ENCODE peak calls at places on chromosomes 12 and 14, in eight cellular contexts. S is WERI-Rb-1; I is endodermal cell; C is mucosa of descending colon; M is CD8-positive, alpha-beta T cell; V is tibial artery; O is gastrocnemius medialis; P is aorta. T is an unnamed sample.

GRCh38 chr12:115572440-115572839 is 705.1 kb downstream of the MED13L start:
- DNase-seq in M (no peak), S (no peak), V (no peak), I (no peak), C (no peak), O (no peak), P (no peak), T (no peak)

GRCh38 chr14:101733211-101733610 is 28.3 kb upstream of the PPP2R5C start:
- DNase-seq in M (no peak), I (no peak), C (no peak), V (no peak), P (no peak), S (no peak), O (no peak), T (peak; percentile 1)

GRCh38 chr12:10849425-10849878 is at the start of gene PRR4:
- DNase-seq in M (no peak), O (no peak), P (no peak), C (no peak), S (no peak), I (no peak), V (no peak), T (no peak)

GRCh38 chr14:91324606-91324950 is 80.1 kb upstream of the GPR68 start:
- DNase-seq in V (no peak), S (no peak), I (no peak), C (no peak), O (no peak), M (no peak), P (no peak), T (no peak)

GRCh38 chr12:15629108-15629507 is 160.1 kb downstream of the EPS8 start:
- DNase-seq in C (no peak), I (peak; percentile 57), P (peak; percentile 61), S (no peak), M (no peak), O (peak; percentile 67), V (peak; percentile 84), T (no peak)

GRCh38 chr12:44851586-44851985 is 24.5 kb downstream of the NELL2 start:
- DNase-seq in M (no peak), S (no peak), O (no peak), I (no peak), P (no peak), C (no peak), V (no peak), T (no peak)

GRCh38 chr14:65243766-65244442 is 141.6 kb upstream of the MAX start:
- DNase-seq in V (no peak), C (no peak), O (no peak), M (no peak), I (no peak), S (no peak), P (no peak), T (no peak)

GRCh38 chr14:58107947-58108552 is 44.0 kb downstream of the ARMH4 start:
- DNase-seq in I (peak; percentile 59), C (no peak), P (no peak), V (no peak), O (peak; percentile 16), S (peak; percentile 25), M (no peak), T (peak; percentile 46)

GRCh38 chr12:110281549-110282342 is 699 bp downstream of the ATP2A2 start:
- DNase-seq in M (peak; percentile 8), I (peak; percentile 85), P (peak; percentile 72), V (peak; percentile 40), O (peak; percentile 38), S (peak; percentile 40), C (peak; percentile 73), T (peak; percentile 94)

GRCh38 chr12:46571593-46571992 is 199.0 kb upstream of the SLC38A2 start:
- DNase-seq in O (no peak), C (no peak), P (no peak), S (no peak), M (no peak), I (no peak), V (no peak), T (no peak)

GRCh38 chr12:88325076-88325827 is 183.1 kb downstream of the TMTC3 start:
- DNase-seq in O (no peak), P (no peak), M (no peak), C (no peak), V (no peak), I (no peak), S (no peak), T (no peak)

GRCh38 chr14:62084020-62084419 is 321.8 kb downstream of the SNAPC1 start:
- DNase-seq in M (no peak), I (no peak), S (no peak), C (no peak), P (no peak), O (no peak), V (no peak), T (no peak)

GRCh38 chr12:124484526-124484953 is 82.9 kb downstream of the NCOR2 start:
- DNase-seq in P (no peak), V (no peak), O (no peak), I (no peak), S (no peak), M (no peak), C (no peak), T (no peak)

GRCh38 chr14:52052991-52053390 is 15.9 kb downstream of the NID2 start:
- DNase-seq in V (no peak), S (no peak), P (no peak), C (no peak), O (peak; percentile 39), I (no peak), M (no peak), T (no peak)

GRCh38 chr12:91123236-91123635 is 11.9 kb upstream of the LUM start:
- DNase-seq in I (no peak), P (no peak), V (no peak), O (no peak), C (no peak), M (no peak), S (no peak), T (no peak)

GRCh38 chr14:89364316-89364715 is 52.7 kb downstream of the FOXN3 start:
- DNase-seq in I (no peak), O (no peak), C (no peak), S (no peak), P (no peak), V (no peak), M (no peak), T (no peak)

GRCh38 chr12:94244165-94245133 is 96.1 kb downstream of the PLXNC1 start:
- DNase-seq in O (peak; percentile 16), I (no peak), S (no peak), C (peak; percentile 54), V (no peak), P (peak; percentile 67), M (peak; percentile 5), T (no peak)

GRCh38 chr12:44968960-44969359 is 81.9 kb downstream of the DBX2 start:
- DNase-seq in O (no peak), P (no peak), V (no peak), S (no peak), I (no peak), M (no peak), C (no peak), T (no peak)

GRCh38 chr12:41683023-41683422 is 461.7 kb downstream of the GXYLT1 start:
- DNase-seq in V (no peak), P (no peak), O (no peak), C (no peak), M (no peak), I (no peak), S (no peak), T (no peak)

GRCh38 chr12:38508246-38508645 is 191.7 kb downstream of the ALG10B start:
- DNase-seq in V (no peak), O (no peak), P (no peak), C (no peak), S (no peak), I (peak; percentile 71), M (no peak), T (no peak)

GRCh38 chr12:40469736-40470135 is 222.5 kb upstream of the CNTN1 start:
- DNase-seq in I (no peak), C (no peak), V (no peak), P (no peak), M (no peak), S (no peak), O (no peak), T (no peak)

GRCh38 chr12:108193922-108194321 is 64.8 kb downstream of the WSCD2 start:
- DNase-seq in I (peak; percentile 83), S (peak; percentile 31), O (no peak), M (no peak), P (no peak), C (no peak), V (no peak), T (peak; percentile 82)

GRCh38 chr14:60622920-60623263 is 26.4 kb downstream of the SIX1 start:
- DNase-seq in M (no peak), I (no peak), P (no peak), V (no peak), O (no peak), S (no peak), C (no peak), T (no peak)

GRCh38 chr12:126726481-126727217 is 1540.3 kb upstream of the TMEM132C start:
- DNase-seq in P (no peak), C (no peak), V (no peak), M (no peak), S (no peak), O (no peak), I (peak; percentile 84), T (peak; percentile 76)
- H3K4me3 ChIP-seq in P (no peak overlapping the region), C (no peak overlapping the region), V (no peak overlapping the region), M (no peak overlapping the region), S (no peak overlapping the region), O (no peak overlapping the region), I (no peak overlapping the region), T (peak overlapping the region; percentile 36)

GRCh38 chr14:68921666-68922065 is 57.4 kb downstream of the ACTN1 start:
- DNase-seq in P (peak; percentile 5), O (no peak), V (no peak), S (no peak), M (no peak), C (no peak), I (peak; percentile 68), T (peak; percentile 77)
- H3K36me3 ChIP-seq in P (peaks cover 2% of the 10 kb centered on the region), O (no peaks in the 10 kb centered on the region), V (peaks cover 59% of the 10 kb centered on the region), S (peaks cover 3% of the 10 kb centered on the region), M (peaks cover 47% of the 10 kb centered on the region), C (no peaks in the 10 kb centered on the region), I (peaks cover 96% of the 10 kb centered on the region), T (peaks cover 16% of the 10 kb centered on the region)

GRCh38 chr12:57771271-57771872 is 533 bp downstream of the METTL1 start:
- DNase-seq in S (peak; percentile 94), O (peak; percentile 66), M (peak; percentile 49), P (peak; percentile 94), I (peak; percentile 98), C (peak; percentile 86), V (peak; percentile 88), T (peak; percentile 96)

GRCh38 chr12:57772429-57773322 is at the start of gene EEF1AKMT3:
- DNase-seq in C (peak; percentile 82), O (peak; percentile 42), V (peak; percentile 72), I (no peak), M (no peak), S (peak; percentile 79), P (peak; percentile 82), T (peak; percentile 86)

GRCh38 chr12:57769594-57769993 is 2.3 kb downstream of the METTL1 start:
- DNase-seq in S (no peak), M (no peak), O (no peak), P (no peak), I (no peak), C (no peak), V (no peak), T (no peak)

GRCh38 chr12:57771873-57772428 is at the start of gene METTL1:
- DNase-seq in P (peak; percentile 97), I (peak; percentile 100), C (peak; percentile 95), S (peak; percentile 97), V (peak; percentile 96), O (peak; percentile 92), M (peak; percentile 72), T (peak; percentile 96)

GRCh38 chr12:57770734-57771133 is 1.2 kb downstream of the METTL1 start:
- DNase-seq in V (no peak), M (no peak), O (no peak), C (no peak), P (no peak), S (peak; percentile 52), I (no peak), T (no peak)
- H3K4me3 ChIP-seq in V (no peak overlapping the region), M (no peak overlapping the region), O (peak overlapping the region; percentile 79), C (no peak overlapping the region), P (no peak overlapping the region), S (no peak overlapping the region), I (peak overlapping the region; percentile 97), T (no peak overlapping the region)

GRCh38 chr12:130819681-130820080 is 19.4 kb downstream of the STX2 start:
- DNase-seq in P (no peak), V (no peak), M (no peak), O (no peak), S (no peak), C (no peak), I (no peak), T (no peak)
- H3K36me3 ChIP-seq in P (no peaks in the 10 kb centered on the region), V (peaks cover 33% of the 10 kb centered on the region), M (no peaks in the 10 kb centered on the region), O (peaks cover 10% of the 10 kb centered on the region), S (peaks cover 41% of the 10 kb centered on the region), C (no peaks in the 10 kb centered on the region), I (peaks cover 39% of the 10 kb centered on the region), T (peaks cover 2% of the 10 kb centered on the region)